ENCODE peak calls at places on chromosomes 7 and 10, in eight cellular contexts. N, K, M, F, Q, O, S and D are unnamed samples.

GRCh38 chr10:110632591-110633215 is 11.4 kb upstream of the RBM20 start:
- DNase-seq in M (no peak), S (no peak), O (no peak), Q (peak), K (no peak), N (no peak), F (no peak), D (peak)

GRCh38 chr10:120641695-120642094 is 184.7 kb downstream of the PLPP4 start:
- DNase-seq in S (no peak), N (peak), O (no peak), K (no peak), M (no peak), Q (no peak), F (no peak), D (no peak)

GRCh38 chr10:72563327-72563932 is 62.4 kb downstream of the MICU1 start:
- DNase-seq in K (no peak), F (no peak), M (no peak), Q (no peak), N (no peak), S (no peak), O (no peak), D (no peak)

GRCh38 chr10:100528123-100528884 is 1.4 kb downstream of the NDUFB8 start:
- DNase-seq in S (peak), O (no peak), Q (no peak), F (no peak), M (no peak), K (no peak), N (peak), D (no peak)

GRCh38 chr10:68594405-68594804 is 34.3 kb downstream of the TET1 start:
- DNase-seq in K (no peak), N (peak), M (no peak), Q (peak), F (no peak), S (peak), O (peak), D (peak)

GRCh38 chr7:100963386-100963785 is 6.0 kb upstream of the MUC12 start:
- DNase-seq in Q (no peak), N (no peak), M (no peak), K (no peak), F (no peak), S (no peak), O (no peak), D (no peak)

GRCh38 chr7:37142943-37143342 is 305.7 kb downstream of the ELMO1 start:
- DNase-seq in M (no peak), N (no peak), S (no peak), O (no peak), F (no peak), Q (no peak), K (no peak), D (peak)

GRCh38 chr10:35639651-35640311 is 2.3 kb downstream of the FZD8 start:
- DNase-seq in N (peak), M (no peak), S (peak), Q (peak), F (no peak), K (peak), O (peak), D (peak)

GRCh38 chr10:78717200-78717599 is 351.6 kb upstream of the ZMIZ1 start:
- DNase-seq in M (peak), O (peak), K (no peak), S (peak), N (peak), F (no peak), Q (peak), D (no peak)

GRCh38 chr10:112912441-112912911 is 37.6 kb upstream of the TCF7L2 start:
- DNase-seq in M (no peak), Q (no peak), N (peak), S (peak), K (no peak), O (peak), F (no peak), D (no peak)

GRCh38 chr10:132536241-132536963 is 1.2 kb upstream of the INPP5A start:
- DNase-seq in M (no peak), Q (peak), O (peak), K (peak), F (no peak), N (no peak), S (no peak), D (peak)

GRCh38 chr10:132536964-132537712 is 449 bp upstream of the INPP5A start:
- DNase-seq in Q (peak), M (peak), S (peak), O (peak), N (peak), K (peak), F (peak), D (peak)

GRCh38 chr10:132538790-132539421 is 1.3 kb downstream of the INPP5A start:
- DNase-seq in O (no peak), Q (peak), K (no peak), S (no peak), N (no peak), F (no peak), M (no peak), D (no peak)

GRCh38 chr10:132538031-132538789 is 623 bp downstream of the INPP5A start:
- DNase-seq in M (no peak), N (no peak), K (peak), F (no peak), Q (peak), S (no peak), O (no peak), D (no peak)

DNA sequence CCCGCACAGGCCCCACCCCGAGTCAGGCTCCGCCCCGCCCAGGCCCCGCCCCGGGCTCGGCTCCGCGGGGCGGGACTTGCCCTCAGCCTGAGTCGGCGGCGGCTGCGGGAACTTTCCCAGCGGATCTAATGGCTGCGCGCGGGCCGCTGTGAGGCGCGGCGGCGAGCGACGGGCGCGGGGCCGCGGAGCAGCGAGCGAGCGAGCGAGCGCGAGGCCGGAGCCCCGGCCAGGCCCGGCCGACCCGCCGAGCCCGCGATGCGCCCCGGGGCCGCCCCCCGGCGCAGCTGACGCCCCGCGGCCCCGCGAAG is at the start of gene INPP5A:
- DNase-seq in K (no peak), N (no peak), M (no peak), S (no peak), Q (no peak), F (no peak), O (no peak), D (no peak)
- TF ChIP-seq CTCF in K (no peak), N (no peak), M (no peak), S (no peak), Q (no peak), F (no peak), O (no peak), D (no peak)

GRCh38 chr7:155618708-155619633 is 25.5 kb upstream of the RBM33 start:
- DNase-seq in Q (peak), O (peak), S (peak), F (peak), K (no peak), M (no peak), N (peak), D (no peak)
- TF ChIP-seq CTCF in Q (no peak), O (no peak), S (no peak), F (no peak), K (no peak), M (no peak), N (no peak), D (no peak)

DNA sequence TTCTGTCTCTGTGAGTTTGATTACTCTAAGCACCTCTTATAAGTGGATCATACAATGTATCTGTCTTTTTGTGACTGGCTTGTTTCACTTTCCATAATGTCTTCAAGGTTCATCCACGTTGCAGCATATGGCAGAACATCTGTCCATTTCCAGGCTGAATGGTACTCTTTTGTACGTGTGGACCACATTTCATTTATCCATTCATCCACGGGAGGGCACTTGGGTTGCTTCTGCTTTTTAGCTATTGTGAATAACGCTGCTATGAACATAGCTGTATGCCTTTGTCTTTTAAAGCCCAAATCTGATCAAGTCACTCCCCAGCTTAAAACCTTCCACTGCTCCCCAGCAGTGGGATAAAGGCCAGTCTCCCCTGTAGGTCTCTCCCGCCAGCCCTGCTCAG is 31.5 kb downstream of the EGFR start:
- DNase-seq in S (peak), O (no peak), Q (peak), M (no peak), F (no peak), K (no peak), N (no peak), D (no peak)
- TF ChIP-seq CTCF in S (no peak), O (no peak), Q (peak), M (peak), F (no peak), K (no peak), N (no peak), D (no peak)

DNA sequence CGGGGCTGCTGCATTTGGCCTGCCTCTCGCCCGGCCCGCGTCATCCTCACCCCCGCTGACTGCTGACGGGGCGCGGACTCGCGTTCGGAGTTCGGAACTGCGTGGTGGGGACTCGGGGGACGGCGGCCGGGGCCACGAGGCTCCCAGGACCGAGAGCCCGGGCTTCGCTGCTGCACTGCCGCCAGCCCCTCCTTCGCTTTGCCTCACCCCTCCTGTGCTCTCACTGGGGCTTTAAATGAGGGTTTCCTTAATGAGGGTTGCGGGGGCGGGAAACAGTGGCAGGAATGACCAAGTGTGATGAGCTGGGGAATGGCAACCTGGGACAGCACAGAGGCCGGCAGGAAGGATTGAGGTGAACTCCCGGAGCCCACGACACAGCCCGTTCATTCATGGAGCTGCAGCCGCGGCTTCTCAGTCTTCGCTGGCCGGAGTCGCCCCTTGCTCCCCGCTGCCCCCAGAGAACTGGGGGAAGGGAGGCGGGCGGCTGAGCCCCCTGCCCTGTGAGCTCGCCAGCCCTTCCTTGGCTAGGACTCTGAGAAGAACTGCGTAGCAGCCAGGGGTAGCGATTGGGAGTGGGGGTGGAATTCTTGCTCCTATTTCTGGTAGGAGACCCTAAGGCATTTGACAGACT is 1.5 kb upstream of the LRRC4 start:
- DNase-seq in N (peak), M (no peak), Q (peak), K (peak), S (peak), O (peak), F (no peak), D (no peak)
- TF ChIP-seq CTCF in N (no peak), M (no peak), Q (no peak), K (no peak), S (no peak), O (no peak), F (no peak), D (no peak)

DNA sequence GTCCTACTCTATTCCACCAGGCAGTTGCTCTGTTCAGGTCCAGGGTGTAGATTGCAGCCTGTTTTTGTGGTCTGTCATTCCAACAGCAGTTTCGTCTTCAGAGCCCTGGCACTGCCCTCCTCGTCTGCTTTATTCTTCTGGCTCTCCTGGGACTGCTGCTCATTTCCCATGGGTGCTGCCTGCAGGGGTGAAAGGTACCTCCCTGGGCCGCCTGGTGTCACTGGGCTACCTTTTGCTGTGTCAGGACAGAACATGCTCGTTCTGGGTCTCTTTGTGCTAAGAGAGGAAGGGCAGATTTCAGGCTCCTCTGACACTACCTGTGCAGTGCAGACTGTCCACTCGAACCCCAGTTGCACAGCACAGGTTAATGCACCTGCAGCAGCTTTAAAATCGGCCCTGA is 3.7 kb upstream of the DNAAF5 start:
- DNase-seq in N (no peak), S (no peak), F (no peak), Q (no peak), O (no peak), K (no peak), M (no peak), D (no peak)
- TF ChIP-seq CTCF in N (no peak), S (no peak), F (no peak), Q (no peak), O (no peak), K (no peak), M (no peak), D (no peak)

GRCh38 chr10:14439451-14440259 is 108.9 kb upstream of the FRMD4A start:
- DNase-seq in K (no peak), N (peak), Q (peak), M (no peak), S (peak), F (no peak), O (peak), D (no peak)
- TF ChIP-seq CTCF in K (no peak), N (no peak), Q (no peak), M (peak), S (no peak), F (no peak), O (no peak), D (no peak)

GRCh38 chr7:17152698-17153097 is 145.8 kb upstream of the AHR start:
- DNase-seq in N (no peak), Q (no peak), F (no peak), O (no peak), K (no peak), M (no peak), S (no peak), D (no peak)

GRCh38 chr7:17159500-17160037 is 138.9 kb upstream of the AHR start:
- DNase-seq in Q (no peak), M (no peak), N (no peak), S (no peak), F (no peak), K (no peak), O (no peak), D (no peak)

GRCh38 chr7:17153571-17153970 is 144.9 kb upstream of the AHR start:
- DNase-seq in M (no peak), F (no peak), N (no peak), K (no peak), O (no peak), Q (peak), S (peak), D (no peak)

GRCh38 chr7:17155529-17155928 is 142.9 kb upstream of the AHR start:
- DNase-seq in F (no peak), N (no peak), K (no peak), M (no peak), S (no peak), O (no peak), Q (no peak), D (no peak)

DNA sequence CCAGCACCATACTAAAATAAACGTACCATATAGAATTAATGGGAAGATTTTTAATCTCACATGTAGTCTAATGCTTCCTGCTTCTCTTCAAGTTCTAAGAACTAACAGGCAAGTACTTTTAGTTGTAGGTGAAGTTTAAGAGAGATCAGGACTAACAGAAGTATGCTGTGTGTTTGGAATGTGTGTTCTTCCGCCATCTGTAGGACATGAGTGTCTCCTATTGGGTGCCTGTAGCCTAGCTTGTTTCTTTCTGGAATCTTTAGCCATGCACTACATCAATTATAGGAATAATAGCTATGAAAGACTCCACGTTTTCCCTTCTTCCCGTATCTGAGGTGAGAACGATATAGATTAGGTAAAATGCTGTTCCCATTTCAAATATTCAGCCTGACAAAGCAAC is 140.2 kb upstream of the AHR start:
- DNase-seq in M (no peak), Q (no peak), S (no peak), K (no peak), O (no peak), N (no peak), F (no peak), D (peak)
- TF ChIP-seq CTCF in M (no peak), Q (no peak), S (no peak), K (no peak), O (no peak), N (no peak), F (peak), D (no peak)

GRCh38 chr10:133124357-133125211 is 35.4 kb upstream of the KNDC1 start:
- DNase-seq in F (no peak), N (peak), K (peak), S (peak), Q (peak), M (no peak), O (peak), D (no peak)
- TF ChIP-seq CTCF in F (peak), N (peak), K (peak), S (peak), Q (peak), M (peak), O (peak), D (no peak)